ENCODE peak calls at places on chromosome 7, in seven cellular contexts. F is NT2/D1, H is cardiac muscle cell, S is keratinocyte, Y is AG04449, A is fibroblast of mammary gland, V is left ventricle myocardium inferior. U is an unnamed sample.

GRCh38 chr7:2015251-2015871 is 217.4 kb downstream of the MAD1L1 start:
- DNase-seq in V (peak; percentile 7), F (no peak), Y (no peak), S (no peak), A (no peak), H (no peak), U (no peak)

GRCh38 chr7:24825315-24825917 is 68.2 kb upstream of the GSDME start:
- DNase-seq in V (no peak), Y (no peak), H (no peak), A (peak; percentile 53), S (no peak), F (no peak), U (no peak)

GRCh38 chr7:158587425-158588084 is at the start of gene PTPRN2:
- DNase-seq in F (peak; percentile 62), H (peak; percentile 89), S (no peak), Y (no peak), A (peak; percentile 28), V (peak; percentile 59), U (no peak)

GRCh38 chr7:134686782-134687181 is 40.1 kb downstream of the BPGM start:
- DNase-seq in V (no peak), Y (no peak), A (peak; percentile 54), S (no peak), F (no peak), H (no peak), U (no peak)

GRCh38 chr7:953547-954327 is 743 bp downstream of the ADAP1 start:
- DNase-seq in H (peak; percentile 69), A (no peak), Y (no peak), V (peak; percentile 57), S (no peak), F (no peak), U (no peak)

GRCh38 chr7:38198356-38198755 is 20.3 kb downstream of the STARD3NL start:
- DNase-seq in A (no peak), H (no peak), V (no peak), S (no peak), F (no peak), Y (no peak), U (no peak)

GRCh38 chr7:141073641-141074161 is at the start of gene TMEM178B:
- DNase-seq in A (no peak), V (no peak), F (no peak), S (no peak), Y (no peak), H (peak; percentile 3), U (no peak)

GRCh38 chr7:4958477-4959301 is at the start of gene MMD2:
- DNase-seq in S (no peak), F (no peak), A (no peak), Y (no peak), V (no peak), H (peak; percentile 23), U (no peak)

GRCh38 chr7:47078241-47078640 is 503.7 kb downstream of the TNS3 start:
- DNase-seq in F (no peak), H (no peak), A (peak; percentile 36), Y (no peak), S (no peak), V (no peak), U (no peak)

GRCh38 chr7:69934475-69934903 is 336.2 kb downstream of the AUTS2 start:
- DNase-seq in F (no peak), V (no peak), A (no peak), H (peak; percentile 85), Y (no peak), S (no peak), U (no peak)

GRCh38 chr7:30908681-30909080 is 3.0 kb upstream of the AQP1 start:
- DNase-seq in H (peak; percentile 41), S (no peak), V (no peak), A (no peak), F (no peak), Y (no peak), U (no peak)

GRCh38 chr7:45136106-45137060 is 21.2 kb upstream of the RAMP3 start:
- DNase-seq in V (no peak), H (peak; percentile 78), Y (no peak), F (peak; percentile 81), A (peak; percentile 82), S (no peak), U (no peak)

GRCh38 chr7:44310221-44310848 is 15.1 kb downstream of the CAMK2B start:
- DNase-seq in V (no peak), F (no peak), S (no peak), A (no peak), Y (no peak), H (no peak), U (no peak)

GRCh38 chr7:25028370-25028971 is 48.5 kb upstream of the OSBPL3 start:
- DNase-seq in Y (peak; percentile 49), H (no peak), S (peak; percentile 84), A (peak; percentile 86), V (no peak), F (no peak), U (peak; percentile 84)

DNA sequence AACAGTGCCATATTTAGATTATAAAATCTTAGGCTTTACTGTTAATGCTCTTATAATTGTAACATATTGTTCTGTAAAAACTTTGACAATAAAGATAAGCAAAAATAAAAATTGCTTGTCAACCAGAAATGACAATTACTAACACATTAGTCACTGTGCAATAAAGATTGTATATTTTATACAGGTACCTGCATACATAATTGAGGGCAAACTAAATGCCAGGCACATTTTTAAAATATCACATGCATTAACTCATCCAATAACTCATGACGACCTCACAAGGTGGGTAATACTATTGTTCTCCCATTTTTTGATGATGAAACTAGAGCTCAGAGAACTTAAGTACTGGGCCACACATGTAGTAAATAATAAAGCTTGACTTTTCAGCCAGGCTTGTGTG is 1020.2 kb upstream of the C7orf33 start:
- DNase-seq in S (peak; percentile 49), H (no peak), A (no peak), V (no peak), Y (no peak), F (no peak), U (no peak)
- H3K4me3 ChIP-seq in S (no peak overlapping the region), H (no peak overlapping the region), A (no peak overlapping the region), V (no peak overlapping the region), Y (no peak overlapping the region), F (no peak overlapping the region), U (no peak overlapping the region)

GRCh38 chr7:26153823-26154783 is 2.1 kb downstream of the NFE2L3 start:
- DNase-seq in S (no peak), V (no peak), A (no peak), F (peak; percentile 96), H (no peak), Y (no peak), U (no peak)
- H3K4me3 ChIP-seq in S (peak overlapping the region; percentile 41), V (peak overlapping the region; percentile 71), A (no peak overlapping the region), F (peak overlapping the region; percentile 77), H (no peak overlapping the region), Y (no peak overlapping the region), U (peak overlapping the region; percentile 50)

DNA sequence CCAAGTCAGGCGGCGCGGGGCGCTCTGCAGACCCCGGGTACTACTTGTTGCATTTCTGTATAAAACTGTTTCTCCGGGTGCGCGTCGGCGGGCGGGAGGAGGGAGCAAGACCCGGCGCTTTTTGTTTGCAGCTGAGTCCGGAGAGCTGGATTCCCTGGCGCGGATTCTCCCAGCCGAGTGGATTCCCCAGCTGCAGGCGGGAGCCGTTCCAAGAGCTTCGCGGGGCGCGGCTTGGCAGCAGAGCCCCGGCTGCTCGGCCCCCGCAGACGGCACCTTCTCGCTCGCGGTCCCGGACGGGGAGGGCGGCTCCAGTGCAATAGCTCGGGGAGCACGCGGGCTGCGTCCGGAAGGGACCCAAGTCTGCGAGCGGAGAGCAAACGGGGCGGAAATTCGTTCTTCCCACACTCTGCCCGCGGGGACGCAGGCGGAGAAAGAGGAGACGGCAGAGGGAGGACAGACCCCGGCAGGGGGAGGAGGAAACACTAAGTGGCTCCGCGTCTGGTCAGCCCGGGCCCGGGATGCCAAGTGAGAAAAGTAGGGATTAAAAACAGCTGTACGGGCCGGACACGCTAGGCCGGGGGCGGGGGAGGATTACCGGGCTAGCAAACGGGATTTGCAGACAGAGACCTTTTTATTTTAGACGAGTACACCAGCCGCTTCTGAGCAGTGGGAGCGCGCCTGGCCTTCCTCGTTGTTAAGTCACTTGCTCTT is at the start of gene TRIL:
- DNase-seq in H (peak; percentile 69), S (no peak), Y (no peak), F (peak; percentile 60), V (peak; percentile 89), A (peak; percentile 70), U (no peak)
- H3K4me3 ChIP-seq in H (peak within 1 kb of the TSS; percentile 54), S (no peak within 1 kb of the TSS), Y (peak within 1 kb of the TSS; percentile 56), F (peak within 1 kb of the TSS; percentile 56), V (peak within 1 kb of the TSS; percentile 72), A (peak within 1 kb of the TSS; percentile 33), U (peak within 1 kb of the TSS; percentile 48)

GRCh38 chr7:127253289-127254162 is 785 bp upstream of the GRM8 start:
- DNase-seq in A (peak; percentile 28), H (peak; percentile 76), V (peak; percentile 60), F (peak; percentile 59), Y (peak; percentile 2), S (no peak), U (no peak)

GRCh38 chr7:127252380-127252718 is 392 bp downstream of the GRM8 start:
- DNase-seq in F (no peak), H (no peak), A (no peak), S (no peak), V (no peak), Y (no peak), U (no peak)

GRCh38 chr7:127251458-127252379 is 1.0 kb downstream of the GRM8 start:
- DNase-seq in Y (no peak), V (no peak), A (no peak), F (no peak), H (peak; percentile 37), S (no peak), U (no peak)

GRCh38 chr7:127254163-127254684 is 1.5 kb upstream of the GRM8 start:
- DNase-seq in F (no peak), S (no peak), H (no peak), V (no peak), A (no peak), Y (no peak), U (no peak)

GRCh38 chr7:127252736-127253288 is at the start of gene GRM8:
- DNase-seq in S (no peak), V (peak; percentile 27), Y (no peak), A (peak; percentile 48), H (peak; percentile 87), F (peak; percentile 76), U (no peak)
- H3K4me3 ChIP-seq in S (peak within 1 kb of the TSS; percentile 60), V (peak within 1 kb of the TSS; percentile 85), Y (peak within 1 kb of the TSS; percentile 68), A (peak within 1 kb of the TSS; percentile 57), H (peak within 1 kb of the TSS; percentile 39), F (peak within 1 kb of the TSS; percentile 75), U (peak within 1 kb of the TSS; percentile 56)

U was measured in kidney epithelial cell.